ENCODE peak calls at places on chromosomes 4 and X, in four cellular contexts. One of them, this sample, is unnamed.

GRCh38 chr4:111641813-111642579 is 503.3 kb upstream of the FAM241A start:
- DNase-seq in HEK293T: peak
- DNase-seq in K562: peak
- DNase-seq in HepG2: peak
- DNase-seq in this sample: peak

GRCh38 chr4:48261288-48261687 is 8.3 kb downstream of the TEC start:
- DNase-seq in HEK293T: no peak
- DNase-seq in K562: no peak
- DNase-seq in HepG2: no peak
- DNase-seq in this sample: no peak

GRCh38 chrX:22950278-22951266 is 49.2 kb upstream of the DDX53 start:
- DNase-seq in HEK293T: no peak
- DNase-seq in K562: no peak
- DNase-seq in HepG2: no peak
- DNase-seq in this sample: no peak

GRCh38 chr4:167940217-167940616 is 152.1 kb upstream of the ANXA10 start:
- DNase-seq in HEK293T: no peak
- DNase-seq in K562: no peak
- DNase-seq in HepG2: no peak
- DNase-seq in this sample: no peak

GRCh38 chr4:156388826-156389225 is 435.2 kb upstream of the CTSO start:
- DNase-seq in HEK293T: no peak
- DNase-seq in K562: no peak
- DNase-seq in HepG2: no peak
- DNase-seq in this sample: no peak

GRCh38 chr4:148735432-148736155 is 293.4 kb upstream of the NR3C2 start:
- DNase-seq in HEK293T: no peak
- DNase-seq in K562: no peak
- DNase-seq in HepG2: no peak
- DNase-seq in this sample: no peak

GRCh38 chr4:8328866-8329559 is 59.5 kb downstream of the HTRA3 start:
- DNase-seq in HEK293T: no peak
- DNase-seq in K562: no peak
- DNase-seq in HepG2: no peak
- DNase-seq in this sample: no peak

GRCh38 chrX:130051176-130051845 is 59.0 kb downstream of the ELF4 start:
- DNase-seq in HEK293T: no peak
- DNase-seq in K562: no peak
- DNase-seq in HepG2: no peak
- DNase-seq in this sample: no peak

GRCh38 chr4:108240356-108240755 is 71.6 kb upstream of the LEF1 start:
- DNase-seq in HEK293T: no peak
- DNase-seq in K562: no peak
- DNase-seq in HepG2: no peak
- DNase-seq in this sample: no peak

GRCh38 chrX:16665089-16665488 is 15.1 kb downstream of the S100G start:
- DNase-seq in HEK293T: no peak
- DNase-seq in K562: no peak
- DNase-seq in HepG2: no peak
- DNase-seq in this sample: no peak
- TF ChIP-seq TARDBP in HEK293T: no peak
- TF ChIP-seq TARDBP in K562: no peak
- TF ChIP-seq TARDBP in HepG2: no peak
- TF ChIP-seq TARDBP in this sample: no peak

DNA sequence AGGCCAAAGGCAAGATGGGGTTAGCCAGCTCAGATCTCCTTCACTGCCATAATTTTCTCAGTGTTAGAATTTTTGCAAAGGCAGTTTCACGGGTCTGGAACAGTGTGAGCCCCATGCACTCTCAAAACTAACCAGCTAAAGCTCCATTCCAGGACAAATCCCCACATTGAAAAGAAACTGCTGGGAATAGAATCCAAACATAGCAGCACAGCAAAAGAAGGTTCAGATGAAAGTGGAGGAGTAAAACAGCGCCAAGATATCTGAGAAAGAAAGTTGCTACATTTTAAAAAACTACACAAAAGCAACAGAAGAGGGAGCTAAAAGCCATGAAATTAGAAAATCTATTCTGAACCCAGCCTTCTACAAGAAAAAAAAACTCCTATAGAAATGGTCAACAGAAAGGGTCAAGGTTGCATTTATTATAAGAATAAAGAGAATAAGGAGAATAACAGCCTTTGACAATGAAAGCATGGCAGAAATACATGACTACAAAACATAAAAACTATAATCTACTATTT is 39.6 kb upstream of the SLC7A3 start:
- DNase-seq in HEK293T: peak
- DNase-seq in K562: peak
- DNase-seq in HepG2: peak
- DNase-seq in this sample: no peak
- TF ChIP-seq TARDBP in HEK293T: no peak
- TF ChIP-seq TARDBP in K562: no peak
- TF ChIP-seq TARDBP in HepG2: no peak
- TF ChIP-seq TARDBP in this sample: no peak

GRCh38 chr4:38001927-38002326 is 41.7 kb downstream of the PTTG2 start:
- DNase-seq in HEK293T: no peak
- DNase-seq in K562: no peak
- DNase-seq in HepG2: no peak
- DNase-seq in this sample: no peak
- TF ChIP-seq TARDBP in HEK293T: no peak
- TF ChIP-seq TARDBP in K562: no peak
- TF ChIP-seq TARDBP in HepG2: no peak
- TF ChIP-seq TARDBP in this sample: no peak

GRCh38 chrX:5306654-5307121 is 922.0 kb downstream of the NLGN4X start:
- DNase-seq in HEK293T: no peak
- DNase-seq in K562: no peak
- DNase-seq in HepG2: no peak
- DNase-seq in this sample: no peak
- TF ChIP-seq TARDBP in HEK293T: no peak
- TF ChIP-seq TARDBP in K562: no peak
- TF ChIP-seq TARDBP in HepG2: no peak
- TF ChIP-seq TARDBP in this sample: no peak

GRCh38 chrX:50881028-50881427 is 29.5 kb upstream of the BMP15 start:
- DNase-seq in HEK293T: no peak
- DNase-seq in K562: no peak
- DNase-seq in HepG2: no peak
- DNase-seq in this sample: no peak
- TF ChIP-seq TARDBP in HEK293T: no peak
- TF ChIP-seq TARDBP in K562: no peak
- TF ChIP-seq TARDBP in HepG2: no peak
- TF ChIP-seq TARDBP in this sample: no peak

GRCh38 chr4:177441061-177441802 is 1.0 kb downstream of the AGA start:
- DNase-seq in HEK293T: peak
- DNase-seq in K562: peak
- DNase-seq in HepG2: peak
- DNase-seq in this sample: peak
- TF ChIP-seq TARDBP in HEK293T: no peak
- TF ChIP-seq TARDBP in K562: no peak
- TF ChIP-seq TARDBP in HepG2: no peak
- TF ChIP-seq TARDBP in this sample: no peak

DNA sequence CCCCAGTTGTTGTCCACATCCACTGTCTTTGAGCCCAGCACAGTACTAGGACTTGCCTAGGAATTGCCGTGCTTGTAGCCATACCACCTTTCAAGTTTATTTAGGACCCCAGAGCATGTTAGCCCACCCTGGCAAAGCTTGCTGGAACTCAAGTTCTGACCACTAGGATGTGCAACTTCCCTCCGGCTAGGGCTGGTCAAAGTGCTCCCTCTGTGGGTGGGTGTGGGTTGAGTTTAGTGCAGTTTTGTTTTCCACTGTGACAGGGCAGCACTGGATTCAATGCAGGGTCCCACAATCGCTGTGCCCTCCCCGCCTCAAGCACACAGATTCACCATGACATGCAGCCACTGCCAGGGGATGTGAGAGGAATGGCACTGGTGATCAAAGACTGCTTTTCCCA is 96.0 kb downstream of the RASGEF1B start:
- DNase-seq in HEK293T: no peak
- DNase-seq in K562: peak
- DNase-seq in HepG2: no peak
- DNase-seq in this sample: no peak
- TF ChIP-seq TARDBP in HEK293T: no peak
- TF ChIP-seq TARDBP in K562: no peak
- TF ChIP-seq TARDBP in HepG2: no peak
- TF ChIP-seq TARDBP in this sample: no peak

This sample was measured in GM12878.